ENCODE peak calls at places on chromosomes 7 and 10, in nine cellular contexts. B is tibial nerve, Z is WERI-Rb-1, M is transverse colon, E is upper lobe of right lung, R is fibroblast of lung, A is heart right ventricle, P is trophoblast cell, S is GM23248. U is an unnamed sample. For H3K27me3 and H3K36me3, the result is how much of the 10 kb centered on the place peaks cover.

GRCh38 chr7:12583181-12583580 is 12.7 kb downstream of the SCIN start:
- DNase-seq in R (no peak), A (no peak), P (peak), Z (no peak), S (peak), E (no peak), M (no peak), B (no peak), U (no peak)

GRCh38 chr7:104625956-104626355 is 297.6 kb downstream of the LHFPL3 start:
- DNase-seq in E (no peak), Z (no peak), B (no peak), M (no peak), A (no peak), P (no peak), R (no peak), S (peak), U (no peak)

GRCh38 chr10:35416628-35417625 is 80.6 kb downstream of the CCNY start:
- DNase-seq in P (no peak), S (no peak), E (no peak), Z (no peak), R (no peak), B (no peak), A (no peak), M (no peak), U (no peak)

GRCh38 chr10:14017380-14017943 is 313.3 kb downstream of the FRMD4A start:
- DNase-seq in S (no peak), E (no peak), R (peak), M (no peak), B (no peak), P (no peak), Z (no peak), A (no peak), U (no peak)

GRCh38 chr7:41943098-41943577 is 240.2 kb upstream of the INHBA start:
- DNase-seq in P (peak), S (peak), M (peak), Z (peak), R (peak), A (peak), B (peak), E (peak), U (peak)

GRCh38 chr7:146655928-146656797 is 539.6 kb downstream of the CNTNAP2 start:
- DNase-seq in M (no peak), R (peak), S (no peak), A (no peak), E (no peak), B (no peak), Z (no peak), P (no peak), U (no peak)

GRCh38 chr10:6701289-6701688 is 121.2 kb upstream of the PRKCQ start:
- DNase-seq in S (no peak), M (peak), P (no peak), R (no peak), E (no peak), B (no peak), Z (no peak), A (no peak), U (peak)

GRCh38 chr7:130207033-130207432 is 627 bp upstream of the SSMEM1 start:
- DNase-seq in R (no peak), M (no peak), E (no peak), A (no peak), S (peak), P (no peak), B (no peak), Z (no peak), U (no peak)

GRCh38 chr10:103445767-103446567 is 6.2 kb downstream of the CALHM2 start:
- DNase-seq in P (no peak), R (peak), E (no peak), Z (no peak), A (peak), M (peak), B (peak), S (peak), U (peak)

GRCh38 chr7:139521439-139521838 is 2.0 kb upstream of the CLEC2L start:
- DNase-seq in E (no peak), M (no peak), P (no peak), Z (no peak), A (no peak), B (no peak), R (no peak), S (no peak), U (no peak)

GRCh38 chr10:110192552-110192951 is 14.9 kb upstream of the MXI1 start:
- DNase-seq in E (no peak), Z (no peak), A (no peak), B (no peak), S (no peak), R (no peak), M (no peak), P (no peak), U (peak)

GRCh38 chr10:100672199-100672598 is 73.2 kb upstream of the PAX2 start:
- DNase-seq in Z (no peak), P (no peak), A (no peak), B (no peak), S (no peak), M (no peak), E (no peak), R (no peak), U (no peak)

GRCh38 chr7:55348502-55348901 is 16.6 kb upstream of the LANCL2 start:
- DNase-seq in R (peak), E (no peak), A (no peak), P (no peak), S (peak), B (no peak), M (no peak), Z (no peak), U (no peak)

GRCh38 chr10:127832456-127832855 is 60.3 kb downstream of the CLRN3 start:
- DNase-seq in M (no peak), P (no peak), A (no peak), E (no peak), Z (no peak), S (no peak), R (no peak), B (no peak), U (no peak)

GRCh38 chr7:3893789-3894153 is 592.7 kb downstream of the SDK1 start:
- DNase-seq in M (no peak), S (no peak), E (no peak), A (no peak), B (no peak), Z (no peak), R (no peak), P (no peak), U (no peak)

GRCh38 chr10:76150139-76150885 is 718.9 kb downstream of the LRMDA start:
- DNase-seq in Z (no peak), M (no peak), A (no peak), B (no peak), R (peak), S (peak), P (no peak), E (peak), U (peak)

GRCh38 chr7:30907527-30908267 is 4.0 kb upstream of the AQP1 start:
- DNase-seq in R (no peak), M (no peak), B (no peak), Z (no peak), P (no peak), S (peak), A (peak), E (no peak), U (peak)

GRCh38 chr7:12690041-12690878 is 2.8 kb downstream of the ARL4A start:
- DNase-seq in R (no peak), A (no peak), P (no peak), B (no peak), M (no peak), S (no peak), E (no peak), Z (no peak), U (no peak)

GRCh38 chr10:127417031-127417430 is 132.1 kb upstream of the NPS start:
- DNase-seq in S (no peak), P (no peak), Z (no peak), M (no peak), B (no peak), R (no peak), A (no peak), E (peak), U (no peak)

GRCh38 chr10:62728479-62728878 is 76.0 kb upstream of the ADO start:
- DNase-seq in S (peak), M (no peak), B (no peak), Z (no peak), E (no peak), A (no peak), R (no peak), P (no peak), U (no peak)

GRCh38 chr10:16910795-16911164 is 93.6 kb upstream of the RSU1 start:
- DNase-seq in P (no peak), A (no peak), E (no peak), R (no peak), Z (no peak), B (no peak), M (no peak), S (no peak), U (no peak)

GRCh38 chr7:43671520-43671919 is 57.8 kb downstream of the COA1 start:
- DNase-seq in Z (no peak), P (no peak), R (peak), E (no peak), M (no peak), S (no peak), A (no peak), B (no peak), U (no peak)

GRCh38 chr10:8006274-8006999 is 48.1 kb upstream of the GATA3 start:
- DNase-seq in M (no peak), R (no peak), P (no peak), S (no peak), Z (no peak), A (no peak), B (no peak), E (no peak), U (no peak)

GRCh38 chr7:48428091-48428710 is 256.9 kb downstream of the ABCA13 start:
- DNase-seq in E (no peak), Z (no peak), P (no peak), R (no peak), S (no peak), M (no peak), B (no peak), A (no peak), U (no peak)

GRCh38 chr10:547591-548081 is 141.8 kb downstream of the DIP2C start:
- DNase-seq in M (no peak), R (no peak), S (no peak), A (no peak), B (no peak), P (peak), E (no peak), Z (no peak), U (no peak)

GRCh38 chr10:104080762-104081161 is 4.9 kb downstream of the COL17A1 start:
- DNase-seq in S (peak), Z (peak), A (no peak), M (peak), R (peak), B (no peak), E (no peak), P (no peak), U (no peak)

GRCh38 chr7:143085109-143085508 is 33.0 kb downstream of the OR6V1 start:
- DNase-seq in P (no peak), R (no peak), E (no peak), A (no peak), Z (no peak), M (no peak), B (no peak), S (no peak), U (no peak)
- H3K4me3 ChIP-seq in P (no peak), R (no peak), E (no peak), A (no peak), Z (no peak), M (no peak), B (no peak), S (no peak), U (no peak)

GRCh38 chr10:116212756-116213155 is 60.2 kb downstream of the GFRA1 start:
- DNase-seq in R (peak), S (no peak), P (no peak), Z (no peak), A (no peak), B (no peak), M (no peak), E (no peak), U (no peak)

GRCh38 chr10:116211682-116212081 is 61.3 kb downstream of the GFRA1 start:
- DNase-seq in B (no peak), M (no peak), R (peak), S (peak), A (no peak), E (no peak), P (no peak), Z (no peak), U (no peak)

GRCh38 chr10:116210588-116211346 is 62.2 kb downstream of the GFRA1 start:
- DNase-seq in Z (no peak), P (no peak), S (no peak), M (no peak), E (no peak), B (no peak), A (no peak), R (no peak), U (no peak)

GRCh38 chr10:116216676-116217075 is 56.3 kb downstream of the GFRA1 start:
- DNase-seq in S (no peak), R (no peak), Z (no peak), E (no peak), A (no peak), M (no peak), B (no peak), P (no peak), U (no peak)

DNA sequence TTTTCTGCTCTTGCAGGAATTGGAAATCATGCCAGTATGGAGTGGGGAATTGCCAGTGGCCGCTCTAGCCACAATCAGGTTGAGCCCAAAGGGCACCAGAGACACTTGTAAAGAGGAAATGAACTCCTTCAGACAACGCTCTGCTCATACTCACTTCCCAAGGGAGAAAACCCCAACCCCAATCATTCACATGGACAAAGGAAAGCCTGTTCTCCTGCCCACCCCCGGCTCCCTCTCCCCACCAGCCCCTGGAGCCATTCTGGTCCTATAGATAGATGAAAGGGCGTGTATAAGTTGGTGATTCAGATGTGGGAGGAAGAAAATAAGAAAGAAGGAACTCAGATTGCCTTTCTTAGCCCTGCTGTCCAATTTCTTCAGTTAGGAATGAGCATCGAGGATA is 57.4 kb downstream of the GFRA1 start:
- DNase-seq in R (no peak), S (no peak), A (no peak), B (no peak), E (no peak), Z (no peak), P (no peak), M (no peak), U (no peak)
- H3K27me3 ChIP-seq in R (under half), S (under half), A (under half), B (under half), E (under half), Z (under half), P (under half), M (under half), U (under half)

DNA sequence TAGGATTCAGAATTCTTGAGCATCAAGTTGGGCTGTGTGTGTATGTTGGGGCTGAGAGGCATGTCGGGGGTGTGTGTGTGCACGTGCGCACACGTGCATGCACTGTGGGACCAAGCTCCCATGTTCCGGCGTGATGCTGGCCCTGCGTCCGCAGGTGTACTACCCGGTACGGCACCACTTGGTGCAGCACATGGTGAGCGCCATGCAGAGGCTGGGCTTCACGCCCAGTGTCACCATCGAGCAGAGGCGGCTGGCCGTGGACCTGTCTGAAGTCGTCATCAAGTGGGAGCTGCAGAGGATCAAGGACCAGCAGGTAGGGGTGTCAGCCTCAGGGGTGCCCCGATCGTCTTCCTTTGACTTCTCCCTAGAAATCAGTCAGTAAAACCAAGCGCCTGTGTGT is 77.7 kb downstream of the TRRAP start:
- DNase-seq in A (no peak), Z (no peak), S (no peak), R (no peak), M (no peak), E (no peak), P (no peak), B (no peak), U (peak)
- H3K36me3 ChIP-seq in A (half or more), Z (half or more), S (under half), R (under half), M (under half), E (half or more), P (half or more), B (under half), U (under half)

GRCh38 chr10:28730031-28730778 is 52.9 kb downstream of the BAMBI start:
- DNase-seq in M (no peak), Z (no peak), R (peak), S (no peak), P (no peak), B (no peak), A (no peak), E (no peak), U (no peak)
- H3K4me3 ChIP-seq in M (no peak), Z (no peak), R (peak), S (no peak), P (no peak), B (no peak), A (no peak), E (no peak), U (no peak)

GRCh38 chr7:21542891-21543527 is at the start of gene DNAH11:
- DNase-seq in B (no peak), R (peak), S (peak), M (peak), P (peak), Z (peak), E (peak), A (peak), U (peak)

GRCh38 chr7:21548491-21548890 is 5.7 kb downstream of the DNAH11 start:
- DNase-seq in P (peak), Z (no peak), R (no peak), B (no peak), M (no peak), A (no peak), S (no peak), E (no peak), U (no peak)

GRCh38 chr7:21544303-21544656 is 1.4 kb downstream of the DNAH11 start:
- DNase-seq in B (no peak), R (no peak), E (no peak), Z (no peak), A (no peak), P (no peak), M (no peak), S (no peak), U (no peak)

GRCh38 chr7:21547511-21547910 is 4.7 kb downstream of the DNAH11 start:
- DNase-seq in B (no peak), M (no peak), R (peak), A (no peak), Z (no peak), E (no peak), S (no peak), P (no peak), U (no peak)

DNA sequence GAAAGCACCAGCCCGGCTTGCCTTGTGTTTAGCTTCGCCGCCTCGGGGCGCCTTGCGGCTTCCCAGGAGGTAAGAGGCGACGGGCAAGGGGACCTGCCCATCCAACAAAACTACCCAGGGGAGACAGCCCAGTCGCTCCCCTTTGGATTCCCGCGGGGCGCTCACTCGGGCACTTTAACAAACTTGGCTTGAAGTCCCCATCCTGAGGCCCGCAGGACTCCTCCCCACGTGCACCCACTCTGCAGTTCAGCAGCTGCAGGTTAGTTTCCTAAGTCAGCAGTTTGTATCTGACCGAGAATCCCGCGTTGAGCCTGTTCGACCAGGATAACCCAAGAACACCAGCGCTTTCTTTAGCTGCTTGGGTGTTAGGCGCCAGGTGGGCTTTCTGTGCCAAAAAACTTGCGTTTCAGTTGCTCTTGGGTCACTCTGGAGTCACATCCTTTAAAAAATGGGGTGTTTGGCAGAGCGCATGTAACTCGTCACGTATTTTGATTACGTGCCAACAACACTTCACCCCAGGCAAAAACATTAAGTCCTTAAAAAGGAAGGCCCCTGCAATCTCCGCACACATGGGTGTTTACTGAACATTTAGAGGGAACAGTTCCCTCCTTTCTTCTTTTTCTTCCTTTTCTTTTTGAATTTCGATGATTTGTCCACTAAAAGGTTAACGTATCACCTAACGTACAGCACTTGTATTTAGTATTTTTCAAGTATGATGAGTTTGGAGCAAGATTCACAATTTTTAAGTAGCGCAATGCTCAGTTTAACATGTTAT is 876 bp downstream of the DNAH11 start:
- DNase-seq in A (peak), B (no peak), P (peak), M (no peak), S (peak), E (peak), R (peak), Z (no peak), U (no peak)
- H3K27me3 ChIP-seq in A (half or more), B (under half), P (under half), M (half or more), S (half or more), E (under half), R (under half), Z (half or more), U (under half)